ENCODE peak calls at places on chromosomes 12 and 14, in nine cellular contexts. One of them, this sample, is unnamed.

GRCh38 chr12:125583071-125583470 is 517.8 kb downstream of the AACS start:
- ATAC-seq in CD4-positive, alpha-beta T cell: no peak
- ATAC-seq in activated CD8-positive, alpha-beta T cell treated with anti-CD3 and anti-CD28 coated beads for 36 hours: no peak
- ATAC-seq in HepG2: no peak
- ATAC-seq in PC-3: no peak
- ATAC-seq in T-cell: no peak
- ATAC-seq in aorta: no peak
- ATAC-seq in right lobe of liver: no peak
- ATAC-seq in heart right ventricle: no peak
- ATAC-seq in this sample: no peak

GRCh38 chr14:74804219-74804825 is 41.2 kb downstream of the YLPM1 start:
- ATAC-seq in CD4-positive, alpha-beta T cell: peak
- ATAC-seq in activated CD8-positive, alpha-beta T cell treated with anti-CD3 and anti-CD28 coated beads for 36 hours: peak
- ATAC-seq in HepG2: peak
- ATAC-seq in PC-3: peak
- ATAC-seq in T-cell: no peak
- ATAC-seq in aorta: no peak
- ATAC-seq in right lobe of liver: peak
- ATAC-seq in heart right ventricle: no peak
- ATAC-seq in this sample: no peak

GRCh38 chr14:56120091-56120632 is 2.0 kb downstream of the PELI2 start:
- ATAC-seq in CD4-positive, alpha-beta T cell: no peak
- ATAC-seq in activated CD8-positive, alpha-beta T cell treated with anti-CD3 and anti-CD28 coated beads for 36 hours: no peak
- ATAC-seq in HepG2: peak
- ATAC-seq in PC-3: no peak
- ATAC-seq in T-cell: no peak
- ATAC-seq in aorta: peak
- ATAC-seq in right lobe of liver: peak
- ATAC-seq in heart right ventricle: no peak
- ATAC-seq in this sample: no peak

GRCh38 chr14:105283028-105283427 is 17.8 kb downstream of the BRF1 start:
- ATAC-seq in CD4-positive, alpha-beta T cell: no peak
- ATAC-seq in activated CD8-positive, alpha-beta T cell treated with anti-CD3 and anti-CD28 coated beads for 36 hours: no peak
- ATAC-seq in HepG2: no peak
- ATAC-seq in PC-3: no peak
- ATAC-seq in T-cell: no peak
- ATAC-seq in aorta: no peak
- ATAC-seq in right lobe of liver: no peak
- ATAC-seq in heart right ventricle: no peak
- ATAC-seq in this sample: no peak

GRCh38 chr12:42815068-42815467 is 225.5 kb upstream of the PRICKLE1 start:
- ATAC-seq in CD4-positive, alpha-beta T cell: no peak
- ATAC-seq in activated CD8-positive, alpha-beta T cell treated with anti-CD3 and anti-CD28 coated beads for 36 hours: no peak
- ATAC-seq in HepG2: no peak
- ATAC-seq in PC-3: no peak
- ATAC-seq in T-cell: no peak
- ATAC-seq in aorta: no peak
- ATAC-seq in right lobe of liver: no peak
- ATAC-seq in heart right ventricle: no peak
- ATAC-seq in this sample: no peak

GRCh38 chr12:98372340-98373018 is 142.9 kb upstream of the TMPO start:
- ATAC-seq in CD4-positive, alpha-beta T cell: no peak
- ATAC-seq in activated CD8-positive, alpha-beta T cell treated with anti-CD3 and anti-CD28 coated beads for 36 hours: no peak
- ATAC-seq in HepG2: no peak
- ATAC-seq in PC-3: no peak
- ATAC-seq in T-cell: no peak
- ATAC-seq in aorta: no peak
- ATAC-seq in right lobe of liver: no peak
- ATAC-seq in heart right ventricle: no peak
- ATAC-seq in this sample: no peak

GRCh38 chr14:71022939-71023338 is 115.7 kb downstream of the PCNX1 start:
- ATAC-seq in CD4-positive, alpha-beta T cell: no peak
- ATAC-seq in activated CD8-positive, alpha-beta T cell treated with anti-CD3 and anti-CD28 coated beads for 36 hours: peak
- ATAC-seq in HepG2: no peak
- ATAC-seq in PC-3: no peak
- ATAC-seq in T-cell: no peak
- ATAC-seq in aorta: no peak
- ATAC-seq in right lobe of liver: no peak
- ATAC-seq in heart right ventricle: no peak
- ATAC-seq in this sample: no peak

GRCh38 chr12:93683410-93683809 is 6.2 kb downstream of the CRADD start:
- ATAC-seq in CD4-positive, alpha-beta T cell: no peak
- ATAC-seq in activated CD8-positive, alpha-beta T cell treated with anti-CD3 and anti-CD28 coated beads for 36 hours: no peak
- ATAC-seq in HepG2: no peak
- ATAC-seq in PC-3: no peak
- ATAC-seq in T-cell: no peak
- ATAC-seq in aorta: peak
- ATAC-seq in right lobe of liver: no peak
- ATAC-seq in heart right ventricle: peak
- ATAC-seq in this sample: no peak

GRCh38 chr14:30375280-30375892 is 183.6 kb upstream of the G2E3 start:
- ATAC-seq in CD4-positive, alpha-beta T cell: peak
- ATAC-seq in activated CD8-positive, alpha-beta T cell treated with anti-CD3 and anti-CD28 coated beads for 36 hours: peak
- ATAC-seq in HepG2: peak
- ATAC-seq in PC-3: peak
- ATAC-seq in T-cell: peak
- ATAC-seq in aorta: peak
- ATAC-seq in right lobe of liver: peak
- ATAC-seq in heart right ventricle: peak
- ATAC-seq in this sample: no peak

GRCh38 chr12:870378-870777 is 79.1 kb downstream of the RAD52 start:
- ATAC-seq in CD4-positive, alpha-beta T cell: peak
- ATAC-seq in activated CD8-positive, alpha-beta T cell treated with anti-CD3 and anti-CD28 coated beads for 36 hours: peak
- ATAC-seq in HepG2: no peak
- ATAC-seq in PC-3: no peak
- ATAC-seq in T-cell: peak
- ATAC-seq in aorta: no peak
- ATAC-seq in right lobe of liver: no peak
- ATAC-seq in heart right ventricle: no peak
- ATAC-seq in this sample: no peak

GRCh38 chr12:14614704-14615121 is 47.0 kb upstream of the PLBD1 start:
- ATAC-seq in CD4-positive, alpha-beta T cell: no peak
- ATAC-seq in activated CD8-positive, alpha-beta T cell treated with anti-CD3 and anti-CD28 coated beads for 36 hours: no peak
- ATAC-seq in HepG2: no peak
- ATAC-seq in PC-3: no peak
- ATAC-seq in T-cell: no peak
- ATAC-seq in aorta: no peak
- ATAC-seq in right lobe of liver: peak
- ATAC-seq in heart right ventricle: no peak
- ATAC-seq in this sample: no peak

GRCh38 chr14:33509927-33510535 is 440.8 kb downstream of the EGLN3 start:
- ATAC-seq in CD4-positive, alpha-beta T cell: no peak
- ATAC-seq in activated CD8-positive, alpha-beta T cell treated with anti-CD3 and anti-CD28 coated beads for 36 hours: no peak
- ATAC-seq in HepG2: no peak
- ATAC-seq in PC-3: no peak
- ATAC-seq in T-cell: no peak
- ATAC-seq in aorta: no peak
- ATAC-seq in right lobe of liver: no peak
- ATAC-seq in heart right ventricle: no peak
- ATAC-seq in this sample: no peak

GRCh38 chr12:12486661-12487240 is 75.9 kb downstream of the DUSP16 start:
- ATAC-seq in CD4-positive, alpha-beta T cell: no peak
- ATAC-seq in activated CD8-positive, alpha-beta T cell treated with anti-CD3 and anti-CD28 coated beads for 36 hours: peak
- ATAC-seq in HepG2: peak
- ATAC-seq in PC-3: peak
- ATAC-seq in T-cell: no peak
- ATAC-seq in aorta: no peak
- ATAC-seq in right lobe of liver: peak
- ATAC-seq in heart right ventricle: no peak
- ATAC-seq in this sample: no peak

GRCh38 chr14:92556863-92557543 is 43.4 kb downstream of the RIN3 start:
- ATAC-seq in CD4-positive, alpha-beta T cell: peak
- ATAC-seq in activated CD8-positive, alpha-beta T cell treated with anti-CD3 and anti-CD28 coated beads for 36 hours: peak
- ATAC-seq in HepG2: peak
- ATAC-seq in PC-3: no peak
- ATAC-seq in T-cell: peak
- ATAC-seq in aorta: no peak
- ATAC-seq in right lobe of liver: peak
- ATAC-seq in heart right ventricle: no peak
- ATAC-seq in this sample: no peak

GRCh38 chr14:74682169-74682952 is 30.5 kb downstream of the AREL1 start:
- ATAC-seq in CD4-positive, alpha-beta T cell: no peak
- ATAC-seq in activated CD8-positive, alpha-beta T cell treated with anti-CD3 and anti-CD28 coated beads for 36 hours: no peak
- ATAC-seq in HepG2: peak
- ATAC-seq in PC-3: no peak
- ATAC-seq in T-cell: no peak
- ATAC-seq in aorta: no peak
- ATAC-seq in right lobe of liver: no peak
- ATAC-seq in heart right ventricle: no peak
- ATAC-seq in this sample: no peak

GRCh38 chr14:70525691-70526090 is 9.1 kb downstream of the ADAM20 start:
- ATAC-seq in CD4-positive, alpha-beta T cell: no peak
- ATAC-seq in activated CD8-positive, alpha-beta T cell treated with anti-CD3 and anti-CD28 coated beads for 36 hours: no peak
- ATAC-seq in HepG2: no peak
- ATAC-seq in PC-3: no peak
- ATAC-seq in T-cell: no peak
- ATAC-seq in aorta: no peak
- ATAC-seq in right lobe of liver: no peak
- ATAC-seq in heart right ventricle: no peak
- ATAC-seq in this sample: no peak

GRCh38 chr14:91154851-91155625 is 41.2 kb downstream of the DGLUCY start:
- ATAC-seq in CD4-positive, alpha-beta T cell: no peak
- ATAC-seq in activated CD8-positive, alpha-beta T cell treated with anti-CD3 and anti-CD28 coated beads for 36 hours: peak
- ATAC-seq in HepG2: no peak
- ATAC-seq in PC-3: peak
- ATAC-seq in T-cell: no peak
- ATAC-seq in aorta: peak
- ATAC-seq in right lobe of liver: peak
- ATAC-seq in heart right ventricle: peak
- ATAC-seq in this sample: peak

This sample was measured in gastroesophageal sphincter.